ENCODE peak calls at places on chromosomes 7 and 10, in seven cellular contexts. One of them, this sample, is unnamed.

GRCh38 chr7:150633926-150634325 is 1.7 kb upstream of the GIMAP6 start:
- DNase-seq in GM12878: no peak
- DNase-seq in stomach: no peak
- DNase-seq in breast epithelium: no peak
- DNase-seq in spleen: no peak
- DNase-seq in suprapubic skin: no peak
- DNase-seq in transverse colon: no peak
- DNase-seq in this sample: no peak

GRCh38 chr10:80443531-80443974 is 10.6 kb upstream of the TSPAN14 start:
- DNase-seq in GM12878: no peak
- DNase-seq in stomach: no peak
- DNase-seq in breast epithelium: no peak
- DNase-seq in spleen: no peak
- DNase-seq in suprapubic skin: no peak
- DNase-seq in transverse colon: peak
- DNase-seq in this sample: no peak

GRCh38 chr10:109178576-109178975 is 744.7 kb downstream of the XPNPEP1 start:
- DNase-seq in GM12878: no peak
- DNase-seq in stomach: no peak
- DNase-seq in breast epithelium: no peak
- DNase-seq in spleen: no peak
- DNase-seq in suprapubic skin: no peak
- DNase-seq in transverse colon: no peak
- DNase-seq in this sample: no peak

GRCh38 chr10:31615129-31615528 is 296.1 kb downstream of the ZEB1 start:
- DNase-seq in GM12878: no peak
- DNase-seq in stomach: no peak
- DNase-seq in breast epithelium: no peak
- DNase-seq in spleen: no peak
- DNase-seq in suprapubic skin: no peak
- DNase-seq in transverse colon: no peak
- DNase-seq in this sample: no peak

GRCh38 chr10:7481382-7481765 is 70.5 kb upstream of the SFMBT2 start:
- DNase-seq in GM12878: no peak
- DNase-seq in stomach: no peak
- DNase-seq in breast epithelium: no peak
- DNase-seq in spleen: no peak
- DNase-seq in suprapubic skin: no peak
- DNase-seq in transverse colon: no peak
- DNase-seq in this sample: no peak

GRCh38 chr10:51675088-51675487 is 24.3 kb downstream of the CSTF2T start:
- DNase-seq in GM12878: no peak
- DNase-seq in stomach: no peak
- DNase-seq in breast epithelium: no peak
- DNase-seq in spleen: no peak
- DNase-seq in suprapubic skin: no peak
- DNase-seq in transverse colon: no peak
- DNase-seq in this sample: no peak

GRCh38 chr10:110353244-110354119 is 48.8 kb upstream of the SMNDC1 start:
- DNase-seq in GM12878: no peak
- DNase-seq in stomach: no peak
- DNase-seq in breast epithelium: peak
- DNase-seq in spleen: no peak
- DNase-seq in suprapubic skin: no peak
- DNase-seq in transverse colon: peak
- DNase-seq in this sample: no peak

GRCh38 chr7:28258240-28258639 is 77.6 kb upstream of the JAZF1 start:
- DNase-seq in GM12878: no peak
- DNase-seq in stomach: no peak
- DNase-seq in breast epithelium: no peak
- DNase-seq in spleen: no peak
- DNase-seq in suprapubic skin: no peak
- DNase-seq in transverse colon: no peak
- DNase-seq in this sample: no peak

GRCh38 chr7:27169658-27170493 is 4.2 kb downstream of the HOXA10 start:
- DNase-seq in GM12878: no peak
- DNase-seq in stomach: no peak
- DNase-seq in breast epithelium: no peak
- DNase-seq in spleen: peak
- DNase-seq in suprapubic skin: peak
- DNase-seq in transverse colon: peak
- DNase-seq in this sample: no peak

GRCh38 chr10:10055656-10056445 is 961.8 kb upstream of the CELF2 start:
- DNase-seq in GM12878: no peak
- DNase-seq in stomach: no peak
- DNase-seq in breast epithelium: no peak
- DNase-seq in spleen: no peak
- DNase-seq in suprapubic skin: no peak
- DNase-seq in transverse colon: no peak
- DNase-seq in this sample: no peak

GRCh38 chr7:81264116-81264515 is 345.3 kb upstream of the SEMA3C start:
- DNase-seq in GM12878: no peak
- DNase-seq in stomach: peak
- DNase-seq in breast epithelium: no peak
- DNase-seq in spleen: no peak
- DNase-seq in suprapubic skin: no peak
- DNase-seq in transverse colon: no peak
- DNase-seq in this sample: no peak

GRCh38 chr10:131852161-131852822 is 48.5 kb upstream of the PPP2R2D start:
- DNase-seq in GM12878: no peak
- DNase-seq in stomach: no peak
- DNase-seq in breast epithelium: no peak
- DNase-seq in spleen: peak
- DNase-seq in suprapubic skin: peak
- DNase-seq in transverse colon: no peak
- DNase-seq in this sample: no peak

GRCh38 chr7:134948736-134949135 is 37.6 kb upstream of the AGBL3 start:
- DNase-seq in GM12878: no peak
- DNase-seq in stomach: no peak
- DNase-seq in breast epithelium: no peak
- DNase-seq in spleen: no peak
- DNase-seq in suprapubic skin: no peak
- DNase-seq in transverse colon: no peak
- DNase-seq in this sample: no peak

GRCh38 chr7:155850730-155851678 is 38.7 kb upstream of the SHH start:
- DNase-seq in GM12878: no peak
- DNase-seq in stomach: peak
- DNase-seq in breast epithelium: no peak
- DNase-seq in spleen: no peak
- DNase-seq in suprapubic skin: peak
- DNase-seq in transverse colon: no peak
- DNase-seq in this sample: no peak

GRCh38 chr10:33799944-33800323 is 465.5 kb upstream of the NRP1 start:
- DNase-seq in GM12878: no peak
- DNase-seq in stomach: no peak
- DNase-seq in breast epithelium: no peak
- DNase-seq in spleen: no peak
- DNase-seq in suprapubic skin: no peak
- DNase-seq in transverse colon: no peak
- DNase-seq in this sample: no peak

GRCh38 chr10:33799281-33799943 is 464.9 kb upstream of the NRP1 start:
- DNase-seq in GM12878: no peak
- DNase-seq in stomach: no peak
- DNase-seq in breast epithelium: no peak
- DNase-seq in spleen: no peak
- DNase-seq in suprapubic skin: no peak
- DNase-seq in transverse colon: no peak
- DNase-seq in this sample: no peak

GRCh38 chr10:33801705-33802104 is 467.2 kb upstream of the NRP1 start:
- DNase-seq in GM12878: no peak
- DNase-seq in stomach: no peak
- DNase-seq in breast epithelium: no peak
- DNase-seq in spleen: no peak
- DNase-seq in suprapubic skin: no peak
- DNase-seq in transverse colon: no peak
- DNase-seq in this sample: no peak

GRCh38 chr10:33800986-33801385 is 466.5 kb upstream of the NRP1 start:
- DNase-seq in GM12878: no peak
- DNase-seq in stomach: no peak
- DNase-seq in breast epithelium: no peak
- DNase-seq in spleen: no peak
- DNase-seq in suprapubic skin: no peak
- DNase-seq in transverse colon: no peak
- DNase-seq in this sample: no peak

GRCh38 chr10:33800545-33800944 is 466.1 kb upstream of the NRP1 start:
- DNase-seq in GM12878: no peak
- DNase-seq in stomach: no peak
- DNase-seq in breast epithelium: no peak
- DNase-seq in spleen: no peak
- DNase-seq in suprapubic skin: no peak
- DNase-seq in transverse colon: no peak
- DNase-seq in this sample: no peak
- TF ChIP-seq POLR2AphosphoS5 in GM12878: no peak
- TF ChIP-seq POLR2AphosphoS5 in stomach: no peak
- TF ChIP-seq POLR2AphosphoS5 in breast epithelium: no peak
- TF ChIP-seq POLR2AphosphoS5 in spleen: no peak
- TF ChIP-seq POLR2AphosphoS5 in suprapubic skin: no peak
- TF ChIP-seq POLR2AphosphoS5 in transverse colon: no peak
- TF ChIP-seq POLR2AphosphoS5 in this sample: no peak

GRCh38 chr7:99143853-99144672 is at the start of gene SMURF1:
- DNase-seq in GM12878: no peak
- DNase-seq in stomach: peak
- DNase-seq in breast epithelium: peak
- DNase-seq in spleen: peak
- DNase-seq in suprapubic skin: peak
- DNase-seq in transverse colon: peak
- DNase-seq in this sample: peak
- TF ChIP-seq POLR2AphosphoS5 in GM12878: peak
- TF ChIP-seq POLR2AphosphoS5 in stomach: peak
- TF ChIP-seq POLR2AphosphoS5 in breast epithelium: peak
- TF ChIP-seq POLR2AphosphoS5 in spleen: peak
- TF ChIP-seq POLR2AphosphoS5 in suprapubic skin: no peak
- TF ChIP-seq POLR2AphosphoS5 in transverse colon: peak
- TF ChIP-seq POLR2AphosphoS5 in this sample: no peak

GRCh38 chr7:30459591-30460245 is 18.9 kb downstream of the NOD1 start:
- DNase-seq in GM12878: no peak
- DNase-seq in stomach: no peak
- DNase-seq in breast epithelium: no peak
- DNase-seq in spleen: no peak
- DNase-seq in suprapubic skin: peak
- DNase-seq in transverse colon: peak
- DNase-seq in this sample: no peak
- TF ChIP-seq POLR2AphosphoS5 in GM12878: no peak
- TF ChIP-seq POLR2AphosphoS5 in stomach: peak
- TF ChIP-seq POLR2AphosphoS5 in breast epithelium: peak
- TF ChIP-seq POLR2AphosphoS5 in spleen: no peak
- TF ChIP-seq POLR2AphosphoS5 in suprapubic skin: no peak
- TF ChIP-seq POLR2AphosphoS5 in transverse colon: peak
- TF ChIP-seq POLR2AphosphoS5 in this sample: no peak

GRCh38 chr10:44325157-44325556 is 59.7 kb downstream of the CXCL12 start:
- DNase-seq in GM12878: no peak
- DNase-seq in stomach: peak
- DNase-seq in breast epithelium: no peak
- DNase-seq in spleen: no peak
- DNase-seq in suprapubic skin: no peak
- DNase-seq in transverse colon: peak
- DNase-seq in this sample: no peak
- TF ChIP-seq POLR2AphosphoS5 in GM12878: no peak
- TF ChIP-seq POLR2AphosphoS5 in stomach: peak
- TF ChIP-seq POLR2AphosphoS5 in breast epithelium: no peak
- TF ChIP-seq POLR2AphosphoS5 in spleen: no peak
- TF ChIP-seq POLR2AphosphoS5 in suprapubic skin: no peak
- TF ChIP-seq POLR2AphosphoS5 in transverse colon: peak
- TF ChIP-seq POLR2AphosphoS5 in this sample: no peak

This sample was measured in GM12892.